ENCODE peak calls at places on chromosomes 13 and 19, in five cellular contexts. G is H1, S is IMR-90, I is H9, Z is mesenchymal stem cell. E is an unnamed sample.

GRCh38 chr19:15074371-15074770 is 7.6 kb upstream of the OR1I1 start:
- DNase-seq in Z (no peak), I (no peak), G (no peak), S (no peak), E (no peak)

GRCh38 chr19:29687897-29688728 is 22.9 kb downstream of the PLEKHF1 start:
- DNase-seq in G (no peak), Z (peak; percentile 59), S (peak; percentile 78), I (no peak), E (no peak)

GRCh38 chr13:26465514-26465913 is 92.0 kb upstream of the WASF3 start:
- DNase-seq in G (no peak), Z (no peak), S (no peak), I (no peak), E (no peak)

GRCh38 chr13:67147257-67148218 is 82.6 kb downstream of the PCDH9 start:
- DNase-seq in I (no peak), Z (peak; percentile 65), G (no peak), S (peak; percentile 72), E (peak; percentile 65)

GRCh38 chr13:91017669-91018053 is 329.8 kb upstream of the MIR17HG start:
- DNase-seq in Z (no peak), I (peak; percentile 44), S (no peak), G (peak; percentile 2), E (peak; percentile 53)

GRCh38 chr19:6773323-6773931 is 919 bp downstream of the VAV1 start:
- DNase-seq in Z (no peak), G (no peak), I (peak; percentile 41), S (no peak), E (no peak)

GRCh38 chr13:40236566-40237168 is 429.8 kb downstream of the FOXO1 start:
- DNase-seq in S (no peak), G (no peak), Z (no peak), I (no peak), E (no peak)

GRCh38 chr13:45933203-45934014 is 81.9 kb upstream of the SIAH3 start:
- DNase-seq in Z (no peak), G (no peak), I (no peak), S (no peak), E (no peak)

GRCh38 chr13:100106005-100106404 is 17.1 kb downstream of the PCCA start:
- DNase-seq in I (no peak), Z (peak; percentile 9), S (peak; percentile 37), G (no peak), E (no peak)

GRCh38 chr19:20078696-20079095 is 896 bp downstream of the ZNF90 start:
- DNase-seq in S (peak; percentile 18), G (no peak), I (no peak), Z (peak; percentile 48), E (peak; percentile 55)

GRCh38 chr19:48413879-48414623 is 20.6 kb downstream of the GRIN2D start:
- DNase-seq in I (peak; percentile 68), Z (peak; percentile 31), G (no peak), S (peak; percentile 43), E (peak; percentile 61)

GRCh38 chr19:52946322-52947310 is 16.1 kb downstream of the ZNF816 start:
- DNase-seq in I (peak; percentile 99), Z (no peak), G (peak; percentile 89), S (peak; percentile 5), E (peak; percentile 95)

GRCh38 chr13:28753208-28753892 is 34.6 kb upstream of the SLC46A3 start:
- DNase-seq in S (peak; percentile 91), I (peak; percentile 79), G (no peak), Z (peak; percentile 92), E (peak; percentile 97)

GRCh38 chr13:31927219-31927653 is 104.3 kb upstream of the FRY start:
- DNase-seq in I (no peak), Z (no peak), G (no peak), S (no peak), E (peak; percentile 34)

GRCh38 chr13:31179754-31180153 is 18.1 kb upstream of the HSPH1 start:
- DNase-seq in S (no peak), I (no peak), Z (no peak), G (no peak), E (no peak)

GRCh38 chr19:2618611-2619010 is 83.9 kb downstream of the GNG7 start:
- DNase-seq in I (no peak), S (peak; percentile 28), G (no peak), Z (no peak), E (no peak)

GRCh38 chr13:41411536-41411935 is 45.8 kb upstream of the RGCC start:
- DNase-seq in S (peak; percentile 71), I (peak; percentile 37), Z (peak; percentile 65), G (no peak), E (peak; percentile 65)

GRCh38 chr19:9251236-9251635 is 506 bp downstream of the OR7E24 start:
- DNase-seq in S (no peak), I (no peak), Z (no peak), G (no peak), E (no peak)

GRCh38 chr13:94182185-94182761 is 297.2 kb downstream of the DCT start:
- DNase-seq in Z (no peak), S (no peak), G (no peak), I (no peak), E (no peak)

GRCh38 chr13:113625965-113626661 is 31.9 kb downstream of the ATP4B start:
- DNase-seq in I (no peak), G (no peak), Z (peak; percentile 40), S (peak; percentile 50), E (peak; percentile 7)

GRCh38 chr13:40547545-40548322 is 118.7 kb downstream of the FOXO1 start:
- DNase-seq in S (no peak), Z (no peak), G (no peak), I (no peak), E (no peak)

DNA sequence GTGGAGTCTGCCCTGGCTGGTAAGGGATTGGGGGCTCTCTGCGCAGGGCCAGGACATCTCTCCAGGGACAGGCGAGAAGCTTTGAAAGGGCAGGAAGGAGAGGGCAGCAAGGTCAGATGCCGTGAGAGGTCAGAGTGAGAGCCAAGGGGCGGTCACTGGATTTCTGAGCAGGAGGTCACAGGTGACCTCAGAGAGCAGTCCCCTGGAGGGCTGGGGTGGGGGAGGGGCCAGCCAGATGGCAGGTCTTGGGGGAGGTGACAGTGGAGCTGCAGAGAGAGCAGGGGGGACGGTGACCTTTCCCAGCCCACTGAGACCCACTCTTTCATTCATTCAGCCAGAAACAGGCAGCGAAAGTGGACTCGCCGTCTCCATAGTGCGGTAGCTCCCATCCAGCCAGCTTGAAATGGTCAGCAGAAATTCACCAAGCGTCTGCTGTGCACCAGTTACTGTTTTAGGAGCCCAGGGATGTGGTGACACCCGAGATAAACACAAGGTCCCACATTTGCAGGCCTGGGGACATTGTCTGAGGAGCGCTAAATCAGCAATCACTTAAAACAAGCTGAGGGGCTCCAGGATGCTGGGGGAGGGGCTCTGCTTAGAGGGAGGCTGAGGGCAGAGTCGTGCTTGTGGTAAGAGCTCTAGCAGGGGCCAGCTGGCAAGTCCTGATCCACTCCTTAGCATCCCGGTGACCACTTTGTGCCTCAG is 10.2 kb downstream of the CARM1 start:
- DNase-seq in S (no peak), G (no peak), Z (no peak), I (peak; percentile 61), E (peak; percentile 64)
- H3K18ac ChIP-seq in S (no peak overlapping the region), G (peak overlapping the region; percentile 93), Z (no peak overlapping the region), I (peak overlapping the region; percentile 47), E (no peak overlapping the region)

GRCh38 chr13:96075953-96076543 is 13.9 kb upstream of the HS6ST3 start:
- DNase-seq in S (peak; percentile 23), G (no peak), Z (peak; percentile 30), I (no peak), E (peak; percentile 21)
- H3K18ac ChIP-seq in S (no peak overlapping the region), G (no peak overlapping the region), Z (no peak overlapping the region), I (no peak overlapping the region), E (no peak overlapping the region)

GRCh38 chr19:35040826-35041547 is 534 bp upstream of the HPN start:
- DNase-seq in S (no peak), I (peak; percentile 87), G (no peak), Z (peak; percentile 30), E (peak; percentile 81)
- H3K18ac ChIP-seq in S (no peak overlapping the region), I (peak overlapping the region; percentile 48), G (peak overlapping the region; percentile 72), Z (peak overlapping the region; percentile 92), E (peak overlapping the region; percentile 6)

GRCh38 chr19:11418166-11418517 is 972 bp downstream of the RGL3 start:
- DNase-seq in S (no peak), G (no peak), I (no peak), Z (no peak), E (no peak)
- H3K18ac ChIP-seq in S (no peak overlapping the region), G (peak overlapping the region; percentile 87), I (peak overlapping the region; percentile 88), Z (no peak overlapping the region), E (no peak overlapping the region)

GRCh38 chr13:82356667-82357066 is 1525.6 kb downstream of the SLITRK1 start:
- DNase-seq in Z (peak; percentile 6), I (no peak), S (no peak), G (no peak), E (peak; percentile 17)

GRCh38 chr13:82358284-82358683 is 1524.0 kb downstream of the SLITRK1 start:
- DNase-seq in S (no peak), G (no peak), Z (no peak), I (no peak), E (no peak)
- H3K18ac ChIP-seq in S (no peak overlapping the region), G (no peak overlapping the region), Z (no peak overlapping the region), I (no peak overlapping the region), E (no peak overlapping the region)

DNA sequence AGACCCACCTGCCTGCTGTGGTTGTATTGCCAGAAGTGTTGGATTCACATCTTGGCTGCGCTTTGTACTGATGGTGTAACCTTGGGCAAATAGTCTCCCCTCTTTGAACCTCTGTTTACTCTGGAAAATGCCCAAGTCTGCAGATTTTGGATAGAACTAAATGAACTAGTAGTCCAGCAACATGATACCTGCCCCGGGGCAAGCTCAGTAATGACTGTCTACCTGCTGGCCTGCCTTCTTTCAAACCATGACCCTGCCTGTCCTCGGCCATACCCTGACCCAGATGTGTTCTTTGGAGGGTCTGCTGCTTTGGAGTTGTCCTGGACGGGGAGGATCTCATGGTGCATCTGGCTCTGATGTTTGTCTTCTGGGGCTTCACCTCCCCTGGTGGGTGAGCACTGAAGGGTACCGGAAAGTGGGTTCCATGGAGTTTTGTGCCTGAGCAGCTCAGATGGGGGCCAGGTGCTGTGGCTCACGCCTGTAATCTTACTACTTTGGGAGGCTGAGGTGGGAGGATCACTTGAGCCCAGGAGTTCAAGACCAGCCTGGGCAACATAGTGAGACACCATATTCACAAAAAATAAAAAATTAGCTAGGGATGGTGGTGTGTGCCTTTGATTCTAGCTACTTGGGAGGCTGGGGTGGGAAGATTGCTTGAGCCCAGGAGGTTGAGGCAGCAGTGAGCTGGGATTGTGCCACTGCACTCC is 59.5 kb downstream of the TNFRSF19 start:
- DNase-seq in I (no peak), Z (no peak), S (no peak), G (no peak), E (no peak)
- H3K18ac ChIP-seq in I (no peak overlapping the region), Z (no peak overlapping the region), S (no peak overlapping the region), G (no peak overlapping the region), E (peak overlapping the region; percentile 52)